ENCODE peak calls at places on chromosomes 2 and 18, in five cellular contexts. P is fibroblast of pulmonary artery, A is Peyer's patch, V is lower lobe of right lung, F is PC-3. M is an unnamed sample.

GRCh38 chr2:219331560-219332213 is 857 bp downstream of the RESP18 start:
- DNase-seq in P (peak), V (no peak), F (no peak), A (no peak), M (peak)

GRCh38 chr2:11343626-11344341 is 652 bp downstream of the ROCK2 start:
- DNase-seq in P (no peak), A (peak), V (peak), F (peak), M (peak)

GRCh38 chr18:55396979-55397378 is 191.0 kb downstream of the TCF4 start:
- DNase-seq in F (no peak), V (no peak), A (no peak), P (no peak), M (no peak)

GRCh38 chr2:68463287-68463877 is 3.7 kb downstream of the FBXO48 start:
- DNase-seq in A (no peak), P (peak), F (peak), V (no peak), M (peak)

GRCh38 chr2:155368934-155369333 is 670.4 kb downstream of the KCNJ3 start:
- DNase-seq in V (no peak), F (peak), P (peak), A (no peak), M (peak)

GRCh38 chr2:673615-674318 is 3.4 kb downstream of the TMEM18 start:
- DNase-seq in A (no peak), F (peak), P (peak), V (no peak), M (no peak)

GRCh38 chr2:60485055-60485454 is 68.4 kb downstream of the BCL11A start:
- DNase-seq in A (no peak), P (no peak), V (no peak), F (no peak), M (no peak)

GRCh38 chr2:12321017-12321641 is 395.6 kb upstream of the TRIB2 start:
- DNase-seq in P (peak), F (peak), V (no peak), A (no peak), M (peak)

GRCh38 chr2:67272195-67272594 is 124.9 kb upstream of the ETAA1 start:
- DNase-seq in F (no peak), P (peak), A (no peak), V (no peak), M (peak)

GRCh38 chr2:171315781-171316180 is 118.0 kb downstream of the METTL8 start:
- DNase-seq in F (no peak), A (no peak), V (no peak), P (no peak), M (no peak)

GRCh38 chr2:171317492-171318125 is 116.2 kb downstream of the METTL8 start:
- DNase-seq in V (no peak), F (no peak), P (no peak), A (no peak), M (no peak)

GRCh38 chr2:171316755-171317337 is 116.9 kb downstream of the METTL8 start:
- DNase-seq in A (no peak), P (no peak), V (no peak), F (no peak), M (no peak)

GRCh38 chr2:171318463-171318934 is 115.3 kb downstream of the METTL8 start:
- DNase-seq in P (peak), F (no peak), A (no peak), V (no peak), M (no peak)

GRCh38 chr2:171316220-171316619 is 117.6 kb downstream of the METTL8 start:
- DNase-seq in A (no peak), P (peak), V (no peak), F (no peak), M (no peak)
- H3K4me3 ChIP-seq in A (no peak), P (no peak), V (no peak), F (no peak), M (no peak)

GRCh38 chr18:46393230-46393629 is 263.8 kb downstream of the LOXHD1 start:
- DNase-seq in F (no peak), P (no peak), A (no peak), V (no peak), M (no peak)
- TF ChIP-seq CTCF in F (peak), P (no peak), A (no peak), V (no peak), M (no peak)

GRCh38 chr2:85400541-85400940 is 9.6 kb downstream of the CAPG start:
- DNase-seq in F (no peak), A (peak), P (no peak), V (no peak), M (no peak)

GRCh38 chr2:85409719-85410583 is at the start of gene CAPG:
- DNase-seq in F (peak), P (no peak), A (peak), V (peak), M (peak)

GRCh38 chr2:85401844-85402243 is 8.3 kb downstream of the CAPG start:
- DNase-seq in V (no peak), F (no peak), A (no peak), P (no peak), M (no peak)

GRCh38 chr2:85400951-85401805 is 9.0 kb downstream of the CAPG start:
- DNase-seq in F (no peak), A (peak), V (no peak), P (no peak), M (no peak)

GRCh38 chr2:85405076-85405402 is 5.1 kb downstream of the CAPG start:
- DNase-seq in V (no peak), A (no peak), P (no peak), F (no peak), M (no peak)
- H3K4me3 ChIP-seq in V (no peak), A (no peak), P (no peak), F (no peak), M (no peak)

DNA sequence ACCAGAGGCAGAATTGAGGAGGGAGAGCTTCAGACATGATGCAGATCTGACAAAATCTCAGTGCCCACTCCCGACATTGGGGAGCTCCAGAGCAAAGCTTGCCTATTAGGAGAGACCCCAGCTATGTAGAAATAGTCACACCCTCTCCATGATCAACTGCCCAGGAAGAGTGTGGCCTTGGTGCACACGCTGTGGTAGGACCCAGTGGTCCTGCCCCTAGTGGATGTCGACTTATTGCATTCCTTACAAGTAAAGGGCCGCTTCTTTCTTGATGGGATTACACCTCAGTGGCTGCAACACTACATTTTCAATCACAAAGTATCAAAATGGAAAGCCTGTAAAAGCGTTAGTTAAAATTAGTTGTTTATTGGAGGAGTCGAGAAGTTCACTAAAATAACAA is 64.2 kb downstream of the VRK2 start:
- DNase-seq in V (no peak), F (no peak), A (no peak), P (no peak), M (no peak)
- TF ChIP-seq CTCF in V (no peak), F (peak), A (no peak), P (no peak), M (no peak)

DNA sequence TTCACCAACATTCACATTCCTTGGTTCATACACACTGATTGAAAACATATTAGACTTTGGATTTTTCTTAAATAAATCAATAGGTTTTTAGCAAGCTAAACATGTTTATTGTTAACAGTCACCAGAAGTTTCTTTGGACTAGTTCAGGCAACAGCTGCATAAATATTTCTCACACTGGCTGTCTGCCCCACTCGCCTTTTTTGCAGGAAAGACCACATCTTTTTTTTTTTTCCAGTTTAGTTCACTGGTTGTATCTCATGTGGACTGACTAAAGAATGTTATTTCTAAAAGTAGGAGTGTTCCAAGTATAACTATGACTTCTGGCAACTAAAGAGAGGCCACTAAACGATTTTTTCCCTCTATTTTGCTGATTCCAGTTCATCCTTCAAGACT is 31.1 kb downstream of the SLC40A1 start:
- DNase-seq in P (peak), F (no peak), A (no peak), V (no peak), M (no peak)
- H3K4me3 ChIP-seq in P (no peak), F (no peak), A (no peak), V (no peak), M (no peak)

GRCh38 chr2:238173692-238174091 is 14.9 kb downstream of the ERFE start:
- DNase-seq in F (no peak), V (no peak), P (no peak), A (no peak), M (no peak)
- TF ChIP-seq CTCF in F (peak), V (no peak), P (peak), A (no peak), M (peak)

DNA sequence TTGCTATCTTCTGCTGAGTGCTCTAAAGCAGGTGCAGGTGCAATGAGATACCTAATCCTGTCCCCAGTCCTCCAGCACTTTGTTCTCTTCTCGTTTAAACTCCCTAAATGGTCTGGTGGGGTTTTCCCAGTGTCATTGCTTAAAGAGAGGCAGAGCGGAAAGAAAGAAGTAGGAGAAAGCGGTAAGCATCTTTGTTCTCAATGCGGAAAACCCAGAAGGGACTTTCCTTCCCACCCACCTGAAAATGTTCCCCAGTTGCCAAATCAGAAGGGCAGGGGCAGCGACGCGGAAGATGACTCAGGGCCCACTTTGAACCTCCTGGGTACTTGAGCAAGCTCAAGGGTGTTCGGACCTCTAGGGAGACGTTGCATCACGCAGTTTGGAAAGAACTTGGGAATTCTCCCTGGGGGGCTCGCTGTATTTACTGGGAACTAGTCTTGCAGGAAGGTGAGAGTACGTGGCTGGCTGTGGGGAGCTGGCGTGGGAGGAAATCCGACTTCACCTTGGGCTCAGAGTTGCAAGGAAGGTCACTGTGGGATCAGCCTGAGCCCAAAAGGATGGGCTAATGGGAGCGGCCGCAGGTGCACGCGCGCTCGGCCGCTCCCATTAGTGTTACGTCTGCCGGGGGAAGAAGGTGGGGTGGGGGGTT is 587 bp upstream of the SGPP2 start:
- DNase-seq in P (peak), A (peak), V (peak), F (no peak), M (peak)
- H3K4me3 ChIP-seq in P (no peak), A (peak), V (peak), F (no peak), M (peak)

M was measured in epithelial cell of esophagus.